ENCODE peak calls at places on chromosomes 1 and 21, in nine cellular contexts. P, U, J, K, L, I, S, E and W are unnamed samples.
A peak's percentile ranks its signal among the peaks of the same experiment; 100 is the strongest.

GRCh38 chr1:94382163-94382562 is 36.0 kb upstream of the ABCD3 start:
- DNase-seq in K (no peak), E (peak; percentile 86), J (no peak), P (peak; percentile 48), U (no peak), S (no peak), L (no peak), I (no peak), W (no peak)

GRCh38 chr1:224564491-224565084 is 51.5 kb upstream of the CNIH3 start:
- DNase-seq in I (no peak), K (no peak), E (no peak), L (no peak), U (peak; percentile 30), P (no peak), S (no peak), J (no peak), W (no peak)

GRCh38 chr21:32674731-32675130 is 53.1 kb downstream of the SYNJ1 start:
- DNase-seq in L (no peak), S (no peak), K (no peak), E (no peak), P (no peak), J (no peak), U (no peak), I (no peak), W (no peak)

GRCh38 chr21:37207441-37208009 is 59.6 kb downstream of the VPS26C start:
- DNase-seq in S (no peak), K (no peak), I (no peak), J (peak; percentile 88), P (peak; percentile 20), L (peak; percentile 66), U (peak; percentile 64), E (no peak), W (peak; percentile 74)

GRCh38 chr1:53739109-53739681 is at the start of gene GLIS1:
- DNase-seq in K (peak; percentile 83), L (peak; percentile 80), I (no peak), J (peak; percentile 86), P (peak; percentile 80), E (peak; percentile 77), U (peak; percentile 87), S (peak; percentile 65), W (peak; percentile 98)

GRCh38 chr1:3779265-3779911 is 6.8 kb downstream of the SMIM1 start:
- DNase-seq in L (no peak), P (no peak), E (no peak), I (no peak), S (no peak), U (peak; percentile 60), K (no peak), J (peak; percentile 38), W (no peak)

GRCh38 chr1:7590426-7590790 is 180.7 kb upstream of the VAMP3 start:
- DNase-seq in E (peak; percentile 28), L (no peak), J (no peak), K (no peak), U (no peak), S (no peak), P (no peak), I (no peak), W (no peak)

GRCh38 chr1:92749024-92749634 is 35.8 kb downstream of the EVI5 start:
- DNase-seq in I (no peak), J (no peak), P (peak; percentile 41), K (no peak), E (no peak), U (no peak), L (no peak), S (no peak), W (no peak)

GRCh38 chr1:70090146-70090545 is 115.2 kb downstream of the LRRC40 start:
- DNase-seq in U (no peak), I (no peak), P (no peak), S (no peak), E (no peak), K (no peak), J (no peak), L (no peak), W (no peak)

GRCh38 chr1:11979453-11979817 is 809 bp upstream of the MFN2 start:
- DNase-seq in I (no peak), L (no peak), J (no peak), U (peak; percentile 54), K (no peak), S (no peak), E (no peak), P (no peak), W (no peak)

GRCh38 chr1:47403321-47403720 is 12.8 kb upstream of the FOXE3 start:
- DNase-seq in P (no peak), I (no peak), E (no peak), L (no peak), K (no peak), J (no peak), S (no peak), U (no peak), W (no peak)

GRCh38 chr1:225813250-225813964 is 3.5 kb downstream of the EPHX1 start:
- DNase-seq in U (no peak), P (peak; percentile 62), S (peak; percentile 84), K (peak; percentile 68), J (peak; percentile 80), E (peak; percentile 74), I (no peak), L (no peak), W (no peak)

GRCh38 chr21:31264574-31264973 is 79.5 kb downstream of the TIAM1 start:
- DNase-seq in L (no peak), P (no peak), S (no peak), I (no peak), J (no peak), K (no peak), U (no peak), E (no peak), W (no peak)
- TF ChIP-seq CTCF in L (no peak), P (no peak), S (no peak), I (no peak), J (no peak), K (no peak), U (no peak), E (no peak), W (no peak)

GRCh38 chr1:9249534-9250335 is 15.2 kb downstream of the H6PD start:
- DNase-seq in E (peak; percentile 61), U (no peak), I (no peak), S (peak; percentile 49), P (peak; percentile 52), L (no peak), J (peak; percentile 72), K (peak; percentile 69), W (no peak)
- TF ChIP-seq CTCF in E (peak; percentile 71), U (peak; percentile 51), I (peak; percentile 64), S (no peak), P (peak; percentile 43), L (peak; percentile 43), J (peak; percentile 46), K (peak; percentile 59), W (peak; percentile 48)

GRCh38 chr1:108316545-108316944 is 72.7 kb upstream of the NBPF4 start:
- DNase-seq in J (no peak), K (no peak), S (no peak), U (no peak), P (no peak), E (no peak), L (no peak), I (no peak), W (no peak)
- TF ChIP-seq CTCF in J (no peak), K (no peak), S (no peak), U (no peak), P (peak; percentile 15), E (no peak), L (no peak), I (peak; percentile 49), W (peak; percentile 25)

GRCh38 chr1:6545276-6545934 is 8.9 kb downstream of the NOL9 start:
- DNase-seq in J (no peak), I (no peak), S (no peak), E (no peak), U (no peak), K (no peak), P (no peak), L (no peak), W (no peak)

GRCh38 chr1:6546326-6546725 is 8.0 kb downstream of the NOL9 start:
- DNase-seq in K (no peak), E (no peak), S (no peak), L (no peak), U (no peak), I (no peak), P (no peak), J (no peak), W (no peak)

GRCh38 chr1:6544831-6545230 is 9.5 kb downstream of the NOL9 start:
- DNase-seq in S (no peak), I (no peak), L (no peak), P (no peak), K (no peak), J (no peak), E (no peak), U (no peak), W (no peak)

GRCh38 chr1:6547301-6547700 is 7.0 kb downstream of the NOL9 start:
- DNase-seq in L (no peak), K (no peak), S (no peak), J (no peak), E (no peak), P (no peak), I (no peak), U (no peak), W (no peak)
- TF ChIP-seq CTCF in L (no peak), K (no peak), S (no peak), J (no peak), E (no peak), P (no peak), I (peak; percentile 7), U (no peak), W (peak; percentile 26)

DNA sequence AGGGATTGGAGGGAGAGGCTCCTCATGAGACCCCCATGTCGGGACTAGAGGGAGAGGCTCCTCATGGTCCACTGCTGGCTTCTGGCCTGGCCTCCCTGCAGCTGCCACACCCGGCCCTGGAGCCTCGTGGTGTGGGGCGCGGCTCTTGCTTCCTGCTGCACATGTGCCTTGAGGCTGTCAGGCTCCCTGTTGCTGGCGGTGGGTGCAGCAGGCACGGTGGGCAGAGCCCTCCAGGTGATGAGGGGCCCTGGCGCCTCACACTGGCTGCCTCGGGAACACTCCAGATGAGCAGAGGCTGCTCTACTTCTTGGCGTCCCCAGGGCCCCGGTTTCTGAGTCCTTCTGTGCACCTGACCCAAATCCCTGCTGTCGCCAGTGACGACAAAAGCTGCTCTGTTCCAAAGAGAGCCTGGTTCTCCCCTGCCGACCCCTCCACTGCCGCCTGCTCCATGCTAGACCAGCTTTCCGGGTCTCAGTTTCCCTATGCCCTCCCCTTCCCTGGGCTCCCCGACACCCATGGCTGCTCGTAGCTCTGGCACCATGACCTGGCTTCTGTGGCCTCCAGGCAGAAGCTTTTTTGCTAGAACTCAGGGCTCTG is 9.7 kb upstream of the ATAD3B start:
- DNase-seq in S (no peak), P (peak; percentile 53), L (no peak), I (no peak), K (no peak), E (no peak), U (no peak), J (no peak), W (no peak)
- TF ChIP-seq CTCF in S (no peak), P (no peak), L (no peak), I (no peak), K (no peak), E (no peak), U (no peak), J (no peak), W (no peak)

GRCh38 chr1:178587975-178588374 is 75.1 kb downstream of the TEX35 start:
- DNase-seq in J (no peak), P (no peak), L (no peak), K (no peak), E (no peak), U (no peak), S (no peak), I (no peak), W (peak; percentile 34)
- TF ChIP-seq CTCF in J (no peak), P (no peak), L (no peak), K (no peak), E (no peak), U (no peak), S (no peak), I (no peak), W (no peak)